ENCODE peak calls at places on chromosomes 3 and 15, in nine cellular contexts. H is epithelial cell of esophagus, X is H7, W is IMR-90, C is adrenal gland, D is brain microvascular endothelial cell, V is coronary artery, N is fibroblast of mammary gland, B is psoas muscle. T is an unnamed sample.

GRCh38 chr15:99014803-99015676 is 7.4 kb upstream of the PGPEP1L start:
- DNase-seq in D (peak; percentile 43), B (peak; percentile 92), C (peak; percentile 86), X (peak; percentile 92), N (peak; percentile 33), W (peak; percentile 72), H (peak; percentile 88), V (no peak), T (peak; percentile 76)

GRCh38 chr15:100672959-100673358 is 70.6 kb downstream of the ASB7 start:
- DNase-seq in H (no peak), N (no peak), X (no peak), W (no peak), C (no peak), B (no peak), D (no peak), V (no peak), T (no peak)

GRCh38 chr15:73225358-73226015 is 143.3 kb downstream of the HCN4 start:
- DNase-seq in N (no peak), D (no peak), X (peak; percentile 22), C (no peak), V (no peak), H (peak; percentile 42), B (no peak), W (no peak), T (no peak)

GRCh38 chr3:72344256-72345046 is 503.8 kb downstream of the SHQ1 start:
- DNase-seq in W (no peak), N (no peak), B (no peak), C (no peak), V (no peak), D (no peak), H (no peak), X (no peak), T (no peak)

GRCh38 chr3:40292637-40293036 is 16.9 kb upstream of the EIF1B start:
- DNase-seq in H (peak; percentile 14), V (no peak), B (no peak), N (no peak), X (peak; percentile 47), C (no peak), W (no peak), D (no peak), T (no peak)

GRCh38 chr15:49428392-49429095 is 5.5 kb downstream of the FGF7 start:
- DNase-seq in N (peak; percentile 84), C (no peak), D (no peak), X (no peak), V (no peak), W (peak; percentile 64), H (no peak), B (no peak), T (peak; percentile 68)

GRCh38 chr3:13281657-13282527 is 138.2 kb downstream of the NUP210 start:
- DNase-seq in W (no peak), H (no peak), B (peak; percentile 63), N (no peak), X (peak; percentile 80), D (no peak), V (no peak), C (peak; percentile 48), T (peak; percentile 79)

GRCh38 chr3:159775372-159775961 is 213.2 kb upstream of the IL12A start:
- DNase-seq in C (no peak), H (peak; percentile 70), X (peak; percentile 71), B (no peak), V (no peak), D (peak; percentile 63), W (peak; percentile 83), N (peak; percentile 67), T (peak; percentile 77)

GRCh38 chr3:9590282-9590791 is 36.7 kb upstream of the LHFPL4 start:
- DNase-seq in V (no peak), W (no peak), D (no peak), X (no peak), N (no peak), C (no peak), B (no peak), H (no peak), T (no peak)

GRCh38 chr3:52121459-52121795 is 32.8 kb downstream of the POC1A start:
- DNase-seq in H (no peak), X (no peak), D (no peak), N (no peak), B (peak; percentile 62), V (no peak), C (peak; percentile 38), W (no peak), T (peak; percentile 51)

GRCh38 chr3:76991165-76991564 is 48.7 kb upstream of the ROBO2 start:
- DNase-seq in H (peak; percentile 84), V (no peak), B (no peak), D (no peak), N (no peak), W (no peak), X (no peak), C (no peak), T (no peak)

GRCh38 chr3:23735575-23736326 is 70.0 kb upstream of the UBE2E1 start:
- DNase-seq in X (peak; percentile 27), B (no peak), C (no peak), W (no peak), V (no peak), N (peak; percentile 49), D (peak; percentile 32), H (no peak), T (peak; percentile 75)

GRCh38 chr3:33732394-33732793 is 14.3 kb upstream of the CLASP2 start:
- DNase-seq in W (no peak), B (no peak), V (no peak), N (no peak), H (no peak), X (no peak), D (no peak), C (no peak), T (no peak)

GRCh38 chr3:127702151-127702578 is 29.4 kb downstream of the ABTB1 start:
- DNase-seq in W (no peak), D (no peak), C (peak; percentile 86), V (no peak), X (no peak), B (peak; percentile 80), H (no peak), N (no peak), T (peak; percentile 86)

DNA sequence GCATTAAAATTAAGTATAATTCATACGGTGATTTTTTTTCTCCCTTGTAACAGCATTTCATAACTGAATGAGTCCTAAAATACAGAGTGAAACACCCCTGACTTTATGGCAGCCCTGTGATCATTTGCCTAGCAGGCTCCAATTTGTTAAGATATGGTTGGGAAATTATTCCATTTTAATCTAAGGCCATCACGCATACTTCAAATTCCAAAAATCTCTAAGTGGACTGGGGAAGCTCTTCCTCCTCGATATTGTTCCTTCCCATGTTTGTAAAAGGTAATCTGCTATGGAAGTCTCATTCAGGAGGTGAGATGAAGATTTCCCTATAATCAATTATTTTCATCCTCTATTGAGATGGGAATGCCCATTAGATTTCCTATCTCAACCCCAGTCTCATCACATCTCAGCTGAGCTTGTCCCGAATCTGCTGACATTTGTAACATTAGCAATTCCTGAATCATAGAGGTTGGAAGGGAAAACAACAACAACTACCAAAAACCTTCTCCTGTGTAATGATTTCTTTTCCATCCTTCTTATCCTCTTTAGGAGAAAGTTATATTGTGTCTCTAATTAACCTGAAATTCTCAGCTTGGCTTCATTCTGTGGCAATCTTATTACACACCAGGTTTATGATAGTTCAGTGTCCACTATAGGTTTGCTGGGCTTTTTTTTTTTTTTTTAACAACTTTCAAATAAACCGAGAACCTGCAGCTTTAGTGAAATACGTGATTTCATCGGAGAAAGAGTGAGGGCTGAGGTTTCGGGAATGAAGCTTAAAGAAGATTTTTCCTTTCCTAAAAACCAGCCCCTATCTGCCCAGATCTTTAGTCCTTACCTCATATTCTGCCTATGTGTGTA is 2.2 kb upstream of the NR2F2 start:
- DNase-seq in V (no peak), W (no peak), H (peak; percentile 28), C (no peak), X (no peak), D (no peak), B (no peak), N (peak; percentile 44), T (no peak)
- H3K4me3 ChIP-seq in V (peak overlapping the region; percentile 94), W (peak overlapping the region; percentile 20), H (peak overlapping the region; percentile 90), C (no peak overlapping the region), X (no peak overlapping the region), D (peak overlapping the region; percentile 94), B (peak overlapping the region; percentile 92), N (peak overlapping the region; percentile 90), T (peak overlapping the region; percentile 94)

GRCh38 chr3:65761890-65762605 is 276.7 kb downstream of the MAGI1 start:
- DNase-seq in V (no peak), H (no peak), B (no peak), X (no peak), D (no peak), C (no peak), N (no peak), W (no peak), T (no peak)
- H3K4me3 ChIP-seq in V (no peak overlapping the region), H (no peak overlapping the region), B (no peak overlapping the region), X (no peak overlapping the region), D (no peak overlapping the region), C (no peak overlapping the region), N (no peak overlapping the region), W (no peak overlapping the region), T (no peak overlapping the region)

DNA sequence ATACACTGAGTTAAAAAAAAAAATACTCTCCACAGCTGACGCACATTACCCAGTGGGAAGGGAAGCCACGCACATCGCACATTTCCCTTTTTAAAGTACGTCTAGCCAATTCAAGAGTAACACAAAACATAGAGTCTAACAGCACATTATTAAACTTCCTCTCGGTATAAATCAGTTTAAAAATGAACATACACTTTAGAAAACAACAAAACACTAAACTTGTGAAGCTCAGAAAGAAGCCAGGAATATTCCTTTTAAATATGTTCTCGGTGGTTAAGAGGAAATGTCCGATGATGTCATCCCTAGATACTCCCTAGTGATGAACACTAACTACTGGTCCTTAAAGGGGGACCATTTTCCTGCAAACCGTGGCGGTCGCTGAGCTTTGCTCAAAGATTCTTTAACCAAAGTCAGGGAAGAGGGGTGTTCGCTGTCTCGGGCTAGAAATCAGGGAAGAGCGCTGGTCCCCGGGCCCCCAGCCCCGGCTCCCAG is 666 bp downstream of the MYEF2 start:
- DNase-seq in B (no peak), N (peak; percentile 53), H (peak; percentile 56), D (peak; percentile 38), C (peak; percentile 20), V (no peak), W (peak; percentile 62), X (no peak), T (no peak)
- H3K4me3 ChIP-seq in B (peak overlapping the region; percentile 71), N (peak overlapping the region; percentile 48), H (peak overlapping the region; percentile 49), D (peak overlapping the region; percentile 60), C (peak overlapping the region; percentile 34), V (peak overlapping the region; percentile 83), W (peak overlapping the region; percentile 93), X (peak overlapping the region; percentile 74), T (peak overlapping the region; percentile 89)

GRCh38 chr15:66763186-66764066 is 61.4 kb downstream of the SMAD6 start:
- DNase-seq in V (peak; percentile 97), D (no peak), X (no peak), N (no peak), B (peak; percentile 82), H (no peak), C (peak; percentile 73), W (no peak), T (peak; percentile 99)

GRCh38 chr15:66758844-66759243 is 56.8 kb downstream of the SMAD6 start:
- DNase-seq in X (no peak), C (no peak), N (no peak), V (no peak), B (no peak), W (no peak), H (peak; percentile 66), D (no peak), T (no peak)

GRCh38 chr15:66761723-66762595 is 59.9 kb downstream of the SMAD6 start:
- DNase-seq in X (no peak), B (peak; percentile 8), N (peak; percentile 33), H (peak; percentile 11), C (no peak), W (no peak), D (no peak), V (no peak), T (peak; percentile 19)

GRCh38 chr15:66760358-66760967 is 58.4 kb downstream of the SMAD6 start:
- DNase-seq in W (no peak), V (no peak), D (no peak), H (no peak), N (no peak), B (peak; percentile 18), X (no peak), C (no peak), T (peak; percentile 81)

GRCh38 chr15:66760968-66761722 is 59.1 kb downstream of the SMAD6 start:
- DNase-seq in X (no peak), W (no peak), D (no peak), C (peak; percentile 46), N (no peak), V (no peak), B (peak; percentile 17), H (no peak), T (peak; percentile 78)
- H3K4me3 ChIP-seq in X (no peak overlapping the region), W (no peak overlapping the region), D (no peak overlapping the region), C (no peak overlapping the region), N (no peak overlapping the region), V (peak overlapping the region; percentile 29), B (no peak overlapping the region), H (no peak overlapping the region), T (no peak overlapping the region)